ENCODE peak calls at places on chromosomes 6 and 20, in ten cellular contexts. One of them, this sample, is unnamed.

GRCh38 chr6:119384444-119384843 is 34.9 kb upstream of the MAN1A1 start:
- DNase-seq in tibial nerve: no peak
- DNase-seq in brain microvascular endothelial cell: no peak
- DNase-seq in colonic mucosa: no peak
- DNase-seq in astrocyte of the spinal cord: peak; percentile 42
- DNase-seq in AG04450: no peak
- DNase-seq in body of pancreas: no peak
- DNase-seq in A549: no peak
- DNase-seq in heart left ventricle: no peak
- DNase-seq in BJ: no peak
- DNase-seq in this sample: no peak

GRCh38 chr6:41693866-41694265 is 41.5 kb downstream of the TFEB start:
- DNase-seq in tibial nerve: no peak
- DNase-seq in brain microvascular endothelial cell: no peak
- DNase-seq in colonic mucosa: no peak
- DNase-seq in astrocyte of the spinal cord: no peak
- DNase-seq in AG04450: no peak
- DNase-seq in body of pancreas: no peak
- DNase-seq in A549: no peak
- DNase-seq in heart left ventricle: no peak
- DNase-seq in BJ: no peak
- DNase-seq in this sample: no peak

GRCh38 chr6:169070506-169071176 is 183.0 kb downstream of the THBS2 start:
- DNase-seq in tibial nerve: peak; percentile 65
- DNase-seq in brain microvascular endothelial cell: peak; percentile 100
- DNase-seq in colonic mucosa: peak; percentile 45
- DNase-seq in astrocyte of the spinal cord: peak; percentile 99
- DNase-seq in AG04450: peak; percentile 97
- DNase-seq in body of pancreas: peak; percentile 22
- DNase-seq in A549: peak; percentile 88
- DNase-seq in heart left ventricle: peak; percentile 50
- DNase-seq in BJ: peak; percentile 100
- DNase-seq in this sample: peak; percentile 97

GRCh38 chr20:42530855-42531674 is 658.6 kb downstream of the PTPRT start:
- DNase-seq in tibial nerve: no peak
- DNase-seq in brain microvascular endothelial cell: no peak
- DNase-seq in colonic mucosa: no peak
- DNase-seq in astrocyte of the spinal cord: no peak
- DNase-seq in AG04450: no peak
- DNase-seq in body of pancreas: peak; percentile 17
- DNase-seq in A549: peak; percentile 33
- DNase-seq in heart left ventricle: no peak
- DNase-seq in BJ: no peak
- DNase-seq in this sample: no peak

GRCh38 chr20:58495623-58496428 is 19.4 kb downstream of the APCDD1L start:
- DNase-seq in tibial nerve: no peak
- DNase-seq in brain microvascular endothelial cell: no peak
- DNase-seq in colonic mucosa: no peak
- DNase-seq in astrocyte of the spinal cord: no peak
- DNase-seq in AG04450: no peak
- DNase-seq in body of pancreas: no peak
- DNase-seq in A549: no peak
- DNase-seq in heart left ventricle: no peak
- DNase-seq in BJ: no peak
- DNase-seq in this sample: no peak

GRCh38 chr6:106586815-106587214 is 42.5 kb downstream of the RTN4IP1 start:
- DNase-seq in tibial nerve: no peak
- DNase-seq in brain microvascular endothelial cell: no peak
- DNase-seq in colonic mucosa: no peak
- DNase-seq in astrocyte of the spinal cord: no peak
- DNase-seq in AG04450: no peak
- DNase-seq in body of pancreas: no peak
- DNase-seq in A549: no peak
- DNase-seq in heart left ventricle: no peak
- DNase-seq in BJ: no peak
- DNase-seq in this sample: no peak

GRCh38 chr6:20126789-20127653 is 85.2 kb downstream of the MBOAT1 start:
- DNase-seq in tibial nerve: peak; percentile 57
- DNase-seq in brain microvascular endothelial cell: peak; percentile 23
- DNase-seq in colonic mucosa: peak; percentile 83
- DNase-seq in astrocyte of the spinal cord: peak; percentile 51
- DNase-seq in AG04450: peak; percentile 11
- DNase-seq in body of pancreas: peak; percentile 61
- DNase-seq in A549: peak; percentile 40
- DNase-seq in heart left ventricle: peak; percentile 49
- DNase-seq in BJ: no peak
- DNase-seq in this sample: peak; percentile 13

GRCh38 chr6:22091424-22091948 is 205.3 kb downstream of the PRL start:
- DNase-seq in tibial nerve: no peak
- DNase-seq in brain microvascular endothelial cell: no peak
- DNase-seq in colonic mucosa: no peak
- DNase-seq in astrocyte of the spinal cord: no peak
- DNase-seq in AG04450: no peak
- DNase-seq in body of pancreas: no peak
- DNase-seq in A549: no peak
- DNase-seq in heart left ventricle: no peak
- DNase-seq in BJ: no peak
- DNase-seq in this sample: no peak

GRCh38 chr20:517221-517620 is 26.4 kb downstream of the CSNK2A1 start:
- DNase-seq in tibial nerve: no peak
- DNase-seq in brain microvascular endothelial cell: no peak
- DNase-seq in colonic mucosa: no peak
- DNase-seq in astrocyte of the spinal cord: no peak
- DNase-seq in AG04450: no peak
- DNase-seq in body of pancreas: no peak
- DNase-seq in A549: no peak
- DNase-seq in heart left ventricle: no peak
- DNase-seq in BJ: no peak
- DNase-seq in this sample: no peak

GRCh38 chr6:30951907-30952469 is 11.2 kb downstream of the MUCL3 start:
- DNase-seq in tibial nerve: no peak
- DNase-seq in brain microvascular endothelial cell: no peak
- DNase-seq in colonic mucosa: no peak
- DNase-seq in astrocyte of the spinal cord: no peak
- DNase-seq in AG04450: no peak
- DNase-seq in body of pancreas: no peak
- DNase-seq in A549: no peak
- DNase-seq in heart left ventricle: no peak
- DNase-seq in BJ: no peak
- DNase-seq in this sample: no peak

GRCh38 chr6:108100003-108100402 is 25.5 kb upstream of the OSTM1 start:
- DNase-seq in tibial nerve: no peak
- DNase-seq in brain microvascular endothelial cell: no peak
- DNase-seq in colonic mucosa: no peak
- DNase-seq in astrocyte of the spinal cord: no peak
- DNase-seq in AG04450: no peak
- DNase-seq in body of pancreas: no peak
- DNase-seq in A549: no peak
- DNase-seq in heart left ventricle: no peak
- DNase-seq in BJ: no peak
- DNase-seq in this sample: no peak

GRCh38 chr20:22312744-22313346 is 271.5 kb downstream of the FOXA2 start:
- DNase-seq in tibial nerve: no peak
- DNase-seq in brain microvascular endothelial cell: peak; percentile 22
- DNase-seq in colonic mucosa: peak; percentile 24
- DNase-seq in astrocyte of the spinal cord: peak; percentile 25
- DNase-seq in AG04450: peak; percentile 4
- DNase-seq in body of pancreas: peak; percentile 43
- DNase-seq in A549: peak; percentile 63
- DNase-seq in heart left ventricle: no peak
- DNase-seq in BJ: no peak
- DNase-seq in this sample: peak; percentile 5

GRCh38 chr6:160462551-160463109 is 114.5 kb downstream of the SLC22A3 start:
- DNase-seq in tibial nerve: no peak
- DNase-seq in brain microvascular endothelial cell: peak; percentile 79
- DNase-seq in colonic mucosa: no peak
- DNase-seq in astrocyte of the spinal cord: peak; percentile 93
- DNase-seq in AG04450: peak; percentile 68
- DNase-seq in body of pancreas: no peak
- DNase-seq in A549: no peak
- DNase-seq in heart left ventricle: no peak
- DNase-seq in BJ: peak; percentile 67
- DNase-seq in this sample: peak; percentile 84
- H3K4me3 ChIP-seq in tibial nerve: no peak overlapping the region
- H3K4me3 ChIP-seq in brain microvascular endothelial cell: no peak overlapping the region
- H3K4me3 ChIP-seq in colonic mucosa: no peak overlapping the region
- H3K4me3 ChIP-seq in astrocyte of the spinal cord: no peak overlapping the region
- H3K4me3 ChIP-seq in AG04450: no peak overlapping the region
- H3K4me3 ChIP-seq in body of pancreas: no peak overlapping the region
- H3K4me3 ChIP-seq in A549: no peak overlapping the region
- H3K4me3 ChIP-seq in heart left ventricle: no peak overlapping the region
- H3K4me3 ChIP-seq in BJ: no peak overlapping the region
- H3K4me3 ChIP-seq in this sample: no peak overlapping the region

GRCh38 chr6:907928-908327 is 215.0 kb upstream of the EXOC2 start:
- DNase-seq in tibial nerve: no peak
- DNase-seq in brain microvascular endothelial cell: no peak
- DNase-seq in colonic mucosa: peak; percentile 12
- DNase-seq in astrocyte of the spinal cord: no peak
- DNase-seq in AG04450: no peak
- DNase-seq in body of pancreas: no peak
- DNase-seq in A549: no peak
- DNase-seq in heart left ventricle: no peak
- DNase-seq in BJ: no peak
- DNase-seq in this sample: no peak

GRCh38 chr6:917939-918338 is 225.0 kb upstream of the EXOC2 start:
- DNase-seq in tibial nerve: no peak
- DNase-seq in brain microvascular endothelial cell: no peak
- DNase-seq in colonic mucosa: no peak
- DNase-seq in astrocyte of the spinal cord: no peak
- DNase-seq in AG04450: no peak
- DNase-seq in body of pancreas: no peak
- DNase-seq in A549: no peak
- DNase-seq in heart left ventricle: no peak
- DNase-seq in BJ: no peak
- DNase-seq in this sample: no peak

GRCh38 chr6:916160-916559 is 223.2 kb upstream of the EXOC2 start:
- DNase-seq in tibial nerve: no peak
- DNase-seq in brain microvascular endothelial cell: no peak
- DNase-seq in colonic mucosa: no peak
- DNase-seq in astrocyte of the spinal cord: no peak
- DNase-seq in AG04450: no peak
- DNase-seq in body of pancreas: no peak
- DNase-seq in A549: no peak
- DNase-seq in heart left ventricle: no peak
- DNase-seq in BJ: no peak
- DNase-seq in this sample: no peak

GRCh38 chr6:917296-917695 is 224.4 kb upstream of the EXOC2 start:
- DNase-seq in tibial nerve: no peak
- DNase-seq in brain microvascular endothelial cell: no peak
- DNase-seq in colonic mucosa: no peak
- DNase-seq in astrocyte of the spinal cord: no peak
- DNase-seq in AG04450: no peak
- DNase-seq in body of pancreas: no peak
- DNase-seq in A549: no peak
- DNase-seq in heart left ventricle: no peak
- DNase-seq in BJ: no peak
- DNase-seq in this sample: no peak

GRCh38 chr6:912871-913663 is 220.1 kb upstream of the EXOC2 start:
- DNase-seq in tibial nerve: no peak
- DNase-seq in brain microvascular endothelial cell: peak; percentile 13
- DNase-seq in colonic mucosa: no peak
- DNase-seq in astrocyte of the spinal cord: peak; percentile 26
- DNase-seq in AG04450: peak; percentile 8
- DNase-seq in body of pancreas: peak; percentile 53
- DNase-seq in A549: peak; percentile 55
- DNase-seq in heart left ventricle: no peak
- DNase-seq in BJ: no peak
- DNase-seq in this sample: no peak
- TF ChIP-seq CTCF in tibial nerve: no peak
- TF ChIP-seq CTCF in brain microvascular endothelial cell: peak; percentile 60
- TF ChIP-seq CTCF in colonic mucosa: peak; percentile 22
- TF ChIP-seq CTCF in astrocyte of the spinal cord: peak; percentile 65
- TF ChIP-seq CTCF in AG04450: peak; percentile 71
- TF ChIP-seq CTCF in body of pancreas: peak; percentile 54
- TF ChIP-seq CTCF in A549: peak; percentile 58
- TF ChIP-seq CTCF in heart left ventricle: no peak
- TF ChIP-seq CTCF in BJ: peak; percentile 78
- TF ChIP-seq CTCF in this sample: peak; percentile 38

DNA sequence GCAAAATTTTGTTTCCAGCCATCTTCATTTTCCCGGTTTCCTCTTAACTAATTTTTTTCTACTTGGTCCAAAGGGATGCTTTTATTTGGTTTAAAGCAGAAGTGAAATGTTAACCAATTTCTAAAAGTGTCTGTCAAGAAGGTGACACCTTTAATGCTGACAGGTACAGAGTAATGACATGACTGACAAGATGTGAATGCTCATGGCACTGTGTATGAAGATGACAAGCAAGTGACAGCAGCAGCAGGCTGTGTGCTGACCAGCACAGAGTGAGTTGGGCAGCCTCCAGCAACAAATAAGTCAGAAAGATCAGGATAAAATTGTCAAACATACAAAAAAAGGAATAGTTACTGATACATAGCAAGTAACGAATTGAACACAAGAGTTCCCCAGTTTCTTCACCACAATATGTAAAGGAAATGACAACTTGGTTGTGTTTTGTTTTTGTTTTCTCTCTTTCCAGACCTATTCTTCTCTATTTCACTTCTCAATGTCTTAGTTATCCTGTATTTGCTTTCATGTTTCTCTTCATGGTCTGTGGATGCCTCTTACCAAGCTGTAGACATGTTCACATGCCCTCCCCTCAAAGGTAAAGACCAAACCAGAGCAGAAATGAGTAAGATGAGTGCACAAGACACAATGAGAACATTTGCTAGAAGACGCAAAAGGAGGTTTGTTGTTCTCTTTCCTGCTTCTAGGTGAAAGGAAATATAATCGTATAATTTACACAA is 174.9 kb downstream of the FRK start:
- DNase-seq in tibial nerve: no peak
- DNase-seq in brain microvascular endothelial cell: no peak
- DNase-seq in colonic mucosa: no peak
- DNase-seq in astrocyte of the spinal cord: no peak
- DNase-seq in AG04450: no peak
- DNase-seq in body of pancreas: no peak
- DNase-seq in A549: no peak
- DNase-seq in heart left ventricle: no peak
- DNase-seq in BJ: no peak
- DNase-seq in this sample: no peak
- H3K4me3 ChIP-seq in tibial nerve: no peak overlapping the region
- H3K4me3 ChIP-seq in brain microvascular endothelial cell: no peak overlapping the region
- H3K4me3 ChIP-seq in colonic mucosa: no peak overlapping the region
- H3K4me3 ChIP-seq in astrocyte of the spinal cord: no peak overlapping the region
- H3K4me3 ChIP-seq in AG04450: no peak overlapping the region
- H3K4me3 ChIP-seq in body of pancreas: no peak overlapping the region
- H3K4me3 ChIP-seq in A549: no peak overlapping the region
- H3K4me3 ChIP-seq in heart left ventricle: no peak overlapping the region
- H3K4me3 ChIP-seq in BJ: no peak overlapping the region
- H3K4me3 ChIP-seq in this sample: no peak overlapping the region

DNA sequence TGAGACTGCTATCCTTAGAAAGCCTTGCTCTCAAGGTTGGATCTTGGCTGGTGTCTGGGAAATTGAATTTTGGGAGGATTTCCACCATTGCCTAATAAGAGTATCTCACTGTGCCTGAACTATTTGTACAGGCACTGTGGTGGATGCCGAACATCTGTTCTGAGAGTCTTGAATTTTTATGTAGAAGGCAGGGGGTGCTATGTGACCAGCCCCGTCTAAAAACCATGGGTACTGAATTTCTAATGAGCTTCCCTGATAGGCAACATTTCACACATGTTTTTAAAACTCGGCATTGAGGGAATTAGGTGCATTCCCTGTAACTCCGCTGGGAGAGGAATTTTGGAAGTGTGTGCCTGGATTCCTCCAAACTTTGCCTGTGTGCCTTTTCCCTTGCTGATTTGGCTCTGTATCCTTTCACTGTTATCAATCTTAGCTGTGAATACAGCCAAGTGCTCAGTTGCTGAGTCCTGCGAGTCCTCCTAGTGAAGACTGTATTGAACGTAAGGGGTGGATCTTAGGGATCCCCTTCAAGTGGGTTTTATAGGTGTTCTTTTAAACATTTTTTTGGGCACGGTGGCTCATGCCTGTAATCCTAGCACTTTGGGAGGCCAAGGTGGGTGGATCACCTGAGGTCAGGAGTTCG is 27.6 kb upstream of the SCAF8 start:
- DNase-seq in tibial nerve: no peak
- DNase-seq in brain microvascular endothelial cell: no peak
- DNase-seq in colonic mucosa: no peak
- DNase-seq in astrocyte of the spinal cord: no peak
- DNase-seq in AG04450: no peak
- DNase-seq in body of pancreas: peak; percentile 12
- DNase-seq in A549: no peak
- DNase-seq in heart left ventricle: no peak
- DNase-seq in BJ: no peak
- DNase-seq in this sample: no peak
- TF ChIP-seq CTCF in tibial nerve: no peak
- TF ChIP-seq CTCF in brain microvascular endothelial cell: peak; percentile 10
- TF ChIP-seq CTCF in colonic mucosa: no peak
- TF ChIP-seq CTCF in astrocyte of the spinal cord: no peak
- TF ChIP-seq CTCF in AG04450: peak; percentile 13
- TF ChIP-seq CTCF in body of pancreas: no peak
- TF ChIP-seq CTCF in A549: no peak
- TF ChIP-seq CTCF in heart left ventricle: no peak
- TF ChIP-seq CTCF in BJ: no peak
- TF ChIP-seq CTCF in this sample: peak; percentile 16

This sample was measured in astrocyte of the cerebellum.